ENCODE peak calls at places on chromosomes 7 and 10, in five cellular contexts. S, Z, R, U and X are unnamed samples.

GRCh38 chr7:159026271-159027047 is 118.2 kb downstream of the VIPR2 start:
- DNase-seq in S (no peak), U (no peak), Z (no peak), R (peak), X (no peak)

GRCh38 chr10:72087969-72088878 is at the start of gene SPOCK2:
- DNase-seq in Z (no peak), S (no peak), U (no peak), R (no peak), X (peak)

GRCh38 chr7:75650062-75650461 is 88.7 kb downstream of the HIP1 start:
- DNase-seq in U (peak), Z (peak), R (no peak), S (no peak), X (peak)

GRCh38 chr10:6918305-6918704 is 338.2 kb upstream of the PRKCQ start:
- DNase-seq in Z (peak), U (peak), R (peak), S (no peak), X (peak)

GRCh38 chr7:42677751-42678231 is 234.1 kb downstream of the C7orf25 start:
- DNase-seq in U (no peak), R (no peak), Z (no peak), S (no peak), X (peak)

GRCh38 chr10:62225362-62225761 is 43.3 kb downstream of the RTKN2 start:
- DNase-seq in S (no peak), U (no peak), Z (no peak), R (no peak), X (no peak)

GRCh38 chr10:132364594-132364970 is 32.4 kb upstream of the PWWP2B start:
- DNase-seq in Z (peak), U (no peak), R (no peak), S (no peak), X (no peak)

GRCh38 chr10:42989481-42989921 is 87.4 kb upstream of the RET start:
- DNase-seq in U (no peak), R (no peak), Z (no peak), S (no peak), X (no peak)

GRCh38 chr7:24587853-24588252 is 14.6 kb downstream of the PALS2 start:
- DNase-seq in U (no peak), S (no peak), Z (no peak), R (no peak), X (no peak)

GRCh38 chr7:21468969-21469368 is 41.1 kb downstream of the SP4 start:
- DNase-seq in Z (no peak), R (no peak), S (no peak), U (no peak), X (no peak)
- H3K4me3 ChIP-seq in Z (no peak), R (no peak), S (no peak), U (no peak), X (no peak)

GRCh38 chr7:91165846-91166230 is 98.4 kb upstream of the FZD1 start:
- DNase-seq in U (no peak), S (no peak), Z (no peak), R (no peak), X (no peak)
- H3K4me3 ChIP-seq in U (no peak), S (no peak), Z (no peak), R (no peak), X (no peak)

GRCh38 chr10:110224992-110225391 is 17.6 kb downstream of the MXI1 start:
- DNase-seq in U (no peak), Z (no peak), R (no peak), S (no peak), X (no peak)
- H3K4me3 ChIP-seq in U (no peak), Z (no peak), R (peak), S (peak), X (peak)

DNA sequence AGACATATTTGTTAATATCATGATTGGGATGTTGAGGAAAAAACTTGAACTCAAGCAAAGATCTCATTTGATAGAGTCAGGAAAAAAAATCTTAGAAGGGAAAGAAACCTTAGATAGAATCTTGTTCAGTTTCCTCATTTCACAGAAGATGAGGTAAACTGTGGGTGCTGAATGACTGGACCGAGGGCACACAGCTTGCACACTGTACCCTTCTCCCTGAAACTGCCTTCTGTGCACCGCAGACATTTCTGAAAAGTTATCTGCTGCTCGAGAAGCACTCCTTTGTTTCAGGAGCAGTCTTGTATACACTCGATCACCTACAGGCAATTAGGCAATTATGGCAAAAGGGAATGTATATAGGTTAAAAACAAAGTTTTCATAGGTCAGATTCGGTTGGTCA is 167.4 kb downstream of the SKAP2 start:
- DNase-seq in U (no peak), S (no peak), Z (no peak), R (no peak), X (no peak)
- H3K4me3 ChIP-seq in U (no peak), S (no peak), Z (no peak), R (no peak), X (no peak)

DNA sequence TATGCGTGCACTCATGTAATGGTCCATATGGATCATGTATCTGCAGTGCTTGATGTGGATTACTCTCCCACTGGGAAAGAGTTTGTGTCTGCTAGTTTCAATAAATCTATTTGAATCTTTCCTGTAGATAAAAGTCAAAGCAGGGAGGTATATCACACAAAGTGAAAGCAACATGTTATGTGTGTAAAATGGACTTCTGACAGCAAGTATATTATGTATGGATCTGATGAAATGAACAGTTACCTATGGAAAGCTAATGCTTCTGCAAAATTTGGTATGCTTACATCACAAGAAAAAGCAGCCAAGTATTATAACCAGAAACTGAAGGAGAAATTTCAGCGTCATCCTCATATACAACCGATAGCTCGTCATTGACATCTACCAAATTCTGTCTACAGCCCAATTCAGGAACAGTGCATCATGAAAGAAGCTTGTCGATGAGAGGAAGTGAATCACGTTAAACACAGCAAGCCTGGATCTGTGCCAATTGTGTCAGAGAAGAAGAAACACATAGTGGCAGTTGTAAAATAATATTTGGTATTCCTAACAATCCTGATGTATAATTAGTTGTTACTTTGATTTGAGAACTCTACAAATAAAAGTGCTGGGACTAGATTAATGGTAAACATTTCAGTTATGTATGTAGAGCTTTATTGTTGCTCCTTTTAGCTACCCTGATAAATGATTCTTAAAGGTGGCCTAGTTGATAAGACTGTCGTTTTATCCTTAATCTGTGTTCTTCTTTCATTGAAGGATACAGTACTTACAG is 14.2 kb upstream of the SYPL1 start:
- DNase-seq in R (no peak), U (peak), S (peak), Z (no peak), X (peak)
- H3K4me3 ChIP-seq in R (no peak), U (no peak), S (peak), Z (no peak), X (no peak)

GRCh38 chr7:9391221-9391620 is 957.8 kb downstream of the NXPH1 start:
- DNase-seq in S (no peak), R (no peak), U (no peak), Z (no peak), X (no peak)

GRCh38 chr7:9391984-9392383 is 958.6 kb downstream of the NXPH1 start:
- DNase-seq in Z (no peak), U (no peak), R (no peak), S (no peak), X (no peak)
- H3K4me3 ChIP-seq in Z (no peak), U (no peak), R (no peak), S (no peak), X (no peak)

DNA sequence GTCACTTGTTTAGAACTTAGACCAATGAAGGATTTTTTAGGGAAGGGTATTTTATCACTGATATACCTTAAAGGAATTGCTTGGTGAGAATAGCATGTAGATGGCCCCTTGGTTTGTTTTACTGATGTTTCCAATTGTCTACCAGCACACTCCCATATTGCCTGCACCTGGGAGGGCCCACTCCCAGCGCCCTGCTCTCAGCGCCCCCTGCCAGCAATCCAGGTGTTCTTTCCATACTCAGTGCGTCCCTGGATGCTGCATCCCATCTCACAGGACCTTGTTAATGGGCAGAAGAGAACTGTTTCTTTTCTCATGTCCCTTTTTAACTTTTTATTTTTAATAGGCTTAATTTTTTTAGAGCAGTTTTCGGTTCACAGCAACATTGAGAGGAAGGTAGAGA is 24.1 kb upstream of the SFRP5 start:
- DNase-seq in U (no peak), S (no peak), Z (no peak), R (no peak), X (no peak)
- H3K4me3 ChIP-seq in U (no peak), S (no peak), Z (no peak), R (no peak), X (no peak)

GRCh38 chr10:122257041-122257440 is 14.1 kb upstream of the BTBD16 start:
- DNase-seq in R (no peak), S (no peak), U (no peak), Z (no peak), X (no peak)

GRCh38 chr10:122261584-122261983 is 9.5 kb upstream of the BTBD16 start:
- DNase-seq in S (no peak), R (no peak), Z (no peak), U (no peak), X (no peak)

GRCh38 chr10:122255509-122256301 is 15.4 kb upstream of the BTBD16 start:
- DNase-seq in S (no peak), U (no peak), Z (no peak), R (no peak), X (no peak)

GRCh38 chr10:122259075-122259466 is 12.0 kb upstream of the BTBD16 start:
- DNase-seq in R (no peak), U (no peak), Z (no peak), S (no peak), X (no peak)

GRCh38 chr10:122258136-122259074 is 12.7 kb upstream of the BTBD16 start:
- DNase-seq in R (no peak), Z (no peak), S (no peak), U (no peak), X (no peak)
- H3K4me3 ChIP-seq in R (no peak), Z (no peak), S (no peak), U (no peak), X (no peak)

DNA sequence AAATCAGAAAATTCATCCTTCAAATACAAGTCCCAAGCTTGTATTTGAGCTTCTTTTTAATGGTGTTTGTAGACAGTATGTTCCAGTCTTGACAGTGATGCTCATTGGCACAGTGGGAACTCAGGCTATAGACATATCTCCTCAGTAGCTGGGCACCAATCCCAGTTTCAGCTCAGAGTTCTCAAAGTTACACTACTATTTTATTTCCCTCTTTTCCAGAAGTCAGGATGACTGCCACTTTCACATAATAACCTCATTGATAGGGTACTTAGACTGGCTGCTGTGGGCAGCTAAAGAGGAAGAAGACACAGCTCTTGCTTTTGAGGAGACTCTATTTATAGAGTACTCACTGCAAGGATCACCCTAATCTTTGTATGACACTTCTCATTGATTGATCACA is 2.4 kb downstream of the GBF1 start:
- DNase-seq in U (no peak), S (no peak), Z (no peak), R (no peak), X (no peak)
- H3K4me3 ChIP-seq in U (no peak), S (no peak), Z (no peak), R (peak), X (no peak)